ENCODE peak calls at places on chromosome 3, in four cellular contexts. One of them, this sample, is unnamed.
A peak's percentile ranks its signal among the peaks of the same experiment; 100 is the strongest.

GRCh38 chr3:54756330-54756731 is 171.5 kb downstream of the LRTM1 start:
- DNase-seq in effector memory CD8-positive, alpha-beta T cell: no peak
- DNase-seq in activated CD4-positive, alpha-beta T cell treated with anti-CD3 and anti-CD28 coated beads, Interleukin-2, amount 50 U/mL, for 24 hours: no peak
- DNase-seq in putamen: no peak
- DNase-seq in this sample: no peak

GRCh38 chr3:99503350-99503749 is 135.0 kb upstream of the COL8A1 start:
- DNase-seq in effector memory CD8-positive, alpha-beta T cell: no peak
- DNase-seq in activated CD4-positive, alpha-beta T cell treated with anti-CD3 and anti-CD28 coated beads, Interleukin-2, amount 50 U/mL, for 24 hours: no peak
- DNase-seq in putamen: no peak
- DNase-seq in this sample: no peak

GRCh38 chr3:155281892-155282291 is 11.6 kb downstream of the STRIT1 start:
- DNase-seq in effector memory CD8-positive, alpha-beta T cell: no peak
- DNase-seq in activated CD4-positive, alpha-beta T cell treated with anti-CD3 and anti-CD28 coated beads, Interleukin-2, amount 50 U/mL, for 24 hours: no peak
- DNase-seq in putamen: no peak
- DNase-seq in this sample: no peak

GRCh38 chr3:194556086-194557056 is 69.6 kb upstream of the ATP13A3 start:
- DNase-seq in effector memory CD8-positive, alpha-beta T cell: no peak
- DNase-seq in activated CD4-positive, alpha-beta T cell treated with anti-CD3 and anti-CD28 coated beads, Interleukin-2, amount 50 U/mL, for 24 hours: no peak
- DNase-seq in putamen: no peak
- DNase-seq in this sample: no peak

GRCh38 chr3:60240558-60240957 is 1010.7 kb downstream of the FHIT start:
- DNase-seq in effector memory CD8-positive, alpha-beta T cell: no peak
- DNase-seq in activated CD4-positive, alpha-beta T cell treated with anti-CD3 and anti-CD28 coated beads, Interleukin-2, amount 50 U/mL, for 24 hours: no peak
- DNase-seq in putamen: no peak
- DNase-seq in this sample: no peak

GRCh38 chr3:15341030-15341726 is 8.8 kb upstream of the SH3BP5 start:
- DNase-seq in effector memory CD8-positive, alpha-beta T cell: no peak
- DNase-seq in activated CD4-positive, alpha-beta T cell treated with anti-CD3 and anti-CD28 coated beads, Interleukin-2, amount 50 U/mL, for 24 hours: no peak
- DNase-seq in putamen: no peak
- DNase-seq in this sample: no peak

GRCh38 chr3:115709931-115710330 is 86.6 kb downstream of the GAP43 start:
- DNase-seq in effector memory CD8-positive, alpha-beta T cell: no peak
- DNase-seq in activated CD4-positive, alpha-beta T cell treated with anti-CD3 and anti-CD28 coated beads, Interleukin-2, amount 50 U/mL, for 24 hours: no peak
- DNase-seq in putamen: no peak
- DNase-seq in this sample: no peak

GRCh38 chr3:195133462-195133861 is 137.5 kb downstream of the XXYLT1 start:
- DNase-seq in effector memory CD8-positive, alpha-beta T cell: no peak
- DNase-seq in activated CD4-positive, alpha-beta T cell treated with anti-CD3 and anti-CD28 coated beads, Interleukin-2, amount 50 U/mL, for 24 hours: peak; percentile 14
- DNase-seq in putamen: no peak
- DNase-seq in this sample: peak; percentile 61

GRCh38 chr3:33433843-33434242 is 6.4 kb downstream of the UBP1 start:
- DNase-seq in effector memory CD8-positive, alpha-beta T cell: no peak
- DNase-seq in activated CD4-positive, alpha-beta T cell treated with anti-CD3 and anti-CD28 coated beads, Interleukin-2, amount 50 U/mL, for 24 hours: no peak
- DNase-seq in putamen: no peak
- DNase-seq in this sample: no peak